ENCODE peak calls at places on chromosomes 12 and 14, in six cellular contexts. One of them, this sample, is unnamed.

GRCh38 chr12:121325922-121326396 is 26.3 kb downstream of the ANAPC5 start:
- DNase-seq in NCI-H1105: no peak
- DNase-seq in transverse colon: no peak
- DNase-seq in GDM1: no peak
- DNase-seq in nephron progenitor cell: no peak
- DNase-seq in activated T-cell treated with anti-CD3 and anti-CD28 coated beads, Interleukin-2, amount 50 U/mL, for 72 hours: no peak
- DNase-seq in this sample: no peak

GRCh38 chr12:49720214-49720613 is 13.0 kb upstream of the FMNL3 start:
- DNase-seq in NCI-H1105: no peak
- DNase-seq in transverse colon: no peak
- DNase-seq in GDM1: no peak
- DNase-seq in nephron progenitor cell: no peak
- DNase-seq in activated T-cell treated with anti-CD3 and anti-CD28 coated beads, Interleukin-2, amount 50 U/mL, for 72 hours: no peak
- DNase-seq in this sample: no peak

GRCh38 chr12:131378861-131379665 is 331.8 kb upstream of the SFSWAP start:
- DNase-seq in NCI-H1105: no peak
- DNase-seq in transverse colon: no peak
- DNase-seq in GDM1: no peak
- DNase-seq in nephron progenitor cell: no peak
- DNase-seq in activated T-cell treated with anti-CD3 and anti-CD28 coated beads, Interleukin-2, amount 50 U/mL, for 72 hours: no peak
- DNase-seq in this sample: no peak

GRCh38 chr12:78568326-78569020 is 296.1 kb upstream of the SYT1 start:
- DNase-seq in NCI-H1105: no peak
- DNase-seq in transverse colon: no peak
- DNase-seq in GDM1: no peak
- DNase-seq in nephron progenitor cell: no peak
- DNase-seq in activated T-cell treated with anti-CD3 and anti-CD28 coated beads, Interleukin-2, amount 50 U/mL, for 72 hours: no peak
- DNase-seq in this sample: no peak

GRCh38 chr12:53461059-53461458 is 9.2 kb downstream of the PCBP2 start:
- DNase-seq in NCI-H1105: no peak
- DNase-seq in transverse colon: no peak
- DNase-seq in GDM1: no peak
- DNase-seq in nephron progenitor cell: no peak
- DNase-seq in activated T-cell treated with anti-CD3 and anti-CD28 coated beads, Interleukin-2, amount 50 U/mL, for 72 hours: no peak
- DNase-seq in this sample: no peak

GRCh38 chr14:54652188-54652889 is 85.4 kb downstream of the SAMD4A start:
- DNase-seq in NCI-H1105: no peak
- DNase-seq in transverse colon: peak; percentile 68
- DNase-seq in GDM1: no peak
- DNase-seq in nephron progenitor cell: peak; percentile 35
- DNase-seq in activated T-cell treated with anti-CD3 and anti-CD28 coated beads, Interleukin-2, amount 50 U/mL, for 72 hours: no peak
- DNase-seq in this sample: peak; percentile 87

GRCh38 chr12:104957388-104958008 is 592 bp downstream of the SLC41A2 start:
- DNase-seq in NCI-H1105: peak; percentile 46
- DNase-seq in transverse colon: peak; percentile 54
- DNase-seq in GDM1: no peak
- DNase-seq in nephron progenitor cell: no peak
- DNase-seq in activated T-cell treated with anti-CD3 and anti-CD28 coated beads, Interleukin-2, amount 50 U/mL, for 72 hours: peak; percentile 45
- DNase-seq in this sample: no peak

GRCh38 chr14:74249433-74250375 is 10.5 kb downstream of the VSX2 start:
- DNase-seq in NCI-H1105: no peak
- DNase-seq in transverse colon: no peak
- DNase-seq in GDM1: no peak
- DNase-seq in nephron progenitor cell: no peak
- DNase-seq in activated T-cell treated with anti-CD3 and anti-CD28 coated beads, Interleukin-2, amount 50 U/mL, for 72 hours: no peak
- DNase-seq in this sample: no peak

GRCh38 chr14:35883677-35884293 is 57.6 kb downstream of the BRMS1L start:
- DNase-seq in NCI-H1105: no peak
- DNase-seq in transverse colon: peak; percentile 29
- DNase-seq in GDM1: no peak
- DNase-seq in nephron progenitor cell: peak; percentile 26
- DNase-seq in activated T-cell treated with anti-CD3 and anti-CD28 coated beads, Interleukin-2, amount 50 U/mL, for 72 hours: peak; percentile 12
- DNase-seq in this sample: no peak

GRCh38 chr12:39772708-39773665 is 153.4 kb upstream of the ABCD2 start:
- DNase-seq in NCI-H1105: no peak
- DNase-seq in transverse colon: no peak
- DNase-seq in GDM1: no peak
- DNase-seq in nephron progenitor cell: no peak
- DNase-seq in activated T-cell treated with anti-CD3 and anti-CD28 coated beads, Interleukin-2, amount 50 U/mL, for 72 hours: no peak
- DNase-seq in this sample: no peak

GRCh38 chr14:92531151-92531873 is 17.7 kb downstream of the RIN3 start:
- DNase-seq in NCI-H1105: no peak
- DNase-seq in transverse colon: no peak
- DNase-seq in GDM1: no peak
- DNase-seq in nephron progenitor cell: no peak
- DNase-seq in activated T-cell treated with anti-CD3 and anti-CD28 coated beads, Interleukin-2, amount 50 U/mL, for 72 hours: peak; percentile 80
- DNase-seq in this sample: no peak

GRCh38 chr14:23285530-23286019 is 357 bp downstream of the HOMEZ start:
- DNase-seq in NCI-H1105: no peak
- DNase-seq in transverse colon: peak; percentile 27
- DNase-seq in GDM1: no peak
- DNase-seq in nephron progenitor cell: no peak
- DNase-seq in activated T-cell treated with anti-CD3 and anti-CD28 coated beads, Interleukin-2, amount 50 U/mL, for 72 hours: no peak
- DNase-seq in this sample: no peak

GRCh38 chr12:3122841-3123678 is 45.9 kb downstream of the TSPAN9 start:
- DNase-seq in NCI-H1105: no peak
- DNase-seq in transverse colon: no peak
- DNase-seq in GDM1: no peak
- DNase-seq in nephron progenitor cell: no peak
- DNase-seq in activated T-cell treated with anti-CD3 and anti-CD28 coated beads, Interleukin-2, amount 50 U/mL, for 72 hours: no peak
- DNase-seq in this sample: peak; percentile 69

GRCh38 chr12:130775953-130776856 is 60.1 kb upstream of the RIMBP2 start:
- DNase-seq in NCI-H1105: no peak
- DNase-seq in transverse colon: peak; percentile 29
- DNase-seq in GDM1: no peak
- DNase-seq in nephron progenitor cell: peak; percentile 73
- DNase-seq in activated T-cell treated with anti-CD3 and anti-CD28 coated beads, Interleukin-2, amount 50 U/mL, for 72 hours: peak; percentile 75
- DNase-seq in this sample: peak; percentile 55

GRCh38 chr12:88781909-88782308 is 201.6 kb upstream of the KITLG start:
- DNase-seq in NCI-H1105: no peak
- DNase-seq in transverse colon: no peak
- DNase-seq in GDM1: no peak
- DNase-seq in nephron progenitor cell: no peak
- DNase-seq in activated T-cell treated with anti-CD3 and anti-CD28 coated beads, Interleukin-2, amount 50 U/mL, for 72 hours: no peak
- DNase-seq in this sample: no peak

GRCh38 chr12:123445388-123446344 is 9.2 kb upstream of the RILPL2 start:
- DNase-seq in NCI-H1105: no peak
- DNase-seq in transverse colon: no peak
- DNase-seq in GDM1: no peak
- DNase-seq in nephron progenitor cell: no peak
- DNase-seq in activated T-cell treated with anti-CD3 and anti-CD28 coated beads, Interleukin-2, amount 50 U/mL, for 72 hours: no peak
- DNase-seq in this sample: peak; percentile 56

GRCh38 chr14:74763803-74764531 is 851 bp downstream of the YLPM1 start:
- DNase-seq in NCI-H1105: peak; percentile 4
- DNase-seq in transverse colon: peak; percentile 10
- DNase-seq in GDM1: no peak
- DNase-seq in nephron progenitor cell: peak; percentile 6
- DNase-seq in activated T-cell treated with anti-CD3 and anti-CD28 coated beads, Interleukin-2, amount 50 U/mL, for 72 hours: peak; percentile 10
- DNase-seq in this sample: no peak

GRCh38 chr12:67018105-67018504 is 251.1 kb upstream of the CAND1 start:
- DNase-seq in NCI-H1105: no peak
- DNase-seq in transverse colon: no peak
- DNase-seq in GDM1: no peak
- DNase-seq in nephron progenitor cell: no peak
- DNase-seq in activated T-cell treated with anti-CD3 and anti-CD28 coated beads, Interleukin-2, amount 50 U/mL, for 72 hours: no peak
- DNase-seq in this sample: no peak

GRCh38 chr14:28571636-28572035 is 195.0 kb upstream of the FOXG1 start:
- DNase-seq in NCI-H1105: no peak
- DNase-seq in transverse colon: no peak
- DNase-seq in GDM1: no peak
- DNase-seq in nephron progenitor cell: no peak
- DNase-seq in activated T-cell treated with anti-CD3 and anti-CD28 coated beads, Interleukin-2, amount 50 U/mL, for 72 hours: no peak
- DNase-seq in this sample: no peak